ENCODE peak calls at places on chromosomes 3 and 15, in six cellular contexts. W is HCT116, N is K562, Y is HepG2, H is GM12878, I is H1. A is an unnamed sample.

GRCh38 chr15:51647128-51647562 is 24.6 kb upstream of the DMXL2 start:
- DNase-seq in W (no peak), N (peak; percentile 40), Y (no peak), H (no peak), I (no peak), A (no peak)

GRCh38 chr15:28930476-28931291 is 44.9 kb downstream of the APBA2 start:
- DNase-seq in W (no peak), N (no peak), Y (no peak), H (no peak), I (no peak), A (no peak)

GRCh38 chr15:76163429-76164020 is 103.7 kb downstream of the TMEM266 start:
- DNase-seq in W (no peak), N (no peak), Y (peak; percentile 43), H (no peak), I (no peak), A (no peak)

GRCh38 chr3:55909373-55909772 is 422.3 kb upstream of the WNT5A start:
- DNase-seq in W (no peak), N (no peak), Y (no peak), H (no peak), I (no peak), A (no peak)

GRCh38 chr3:157134620-157135191 is 25.2 kb downstream of the CCNL1 start:
- DNase-seq in W (no peak), N (no peak), Y (peak; percentile 90), H (no peak), I (no peak), A (no peak)

GRCh38 chr15:89625716-89626115 is 29.6 kb downstream of the KIF7 start:
- DNase-seq in W (no peak), N (no peak), Y (no peak), H (no peak), I (no peak), A (no peak)

GRCh38 chr3:184399410-184399809 is 19.6 kb downstream of the CHRD start:
- DNase-seq in W (no peak), N (no peak), Y (no peak), H (no peak), I (no peak), A (no peak)

GRCh38 chr15:41656188-41656587 is 4.0 kb upstream of the MGA start:
- DNase-seq in W (no peak), N (no peak), Y (no peak), H (no peak), I (no peak), A (no peak)

GRCh38 chr15:89749951-89750559 is 994 bp downstream of the MESP1 start:
- DNase-seq in W (no peak), N (no peak), Y (no peak), H (no peak), I (no peak), A (no peak)

GRCh38 chr3:70882104-70882503 is 569.7 kb upstream of the MDFIC2 start:
- DNase-seq in W (no peak), N (no peak), Y (no peak), H (no peak), I (no peak), A (no peak)

GRCh38 chr15:72344602-72345001 is 24.6 kb upstream of the CELF6 start:
- DNase-seq in W (no peak), N (no peak), Y (no peak), H (no peak), I (no peak), A (no peak)

GRCh38 chr3:45026957-45027356 is 854 bp downstream of the CLEC3B start:
- DNase-seq in W (no peak), N (peak; percentile 49), Y (peak; percentile 4), H (no peak), I (no peak), A (peak; percentile 39)

GRCh38 chr3:101009386-101009785 is 16.2 kb upstream of the ABI3BP start:
- DNase-seq in W (no peak), N (no peak), Y (no peak), H (no peak), I (no peak), A (no peak)

GRCh38 chr3:159635047-159635641 is 353.5 kb upstream of the IL12A start:
- DNase-seq in W (no peak), N (no peak), Y (no peak), H (no peak), I (no peak), A (no peak)

GRCh38 chr3:155069729-155070128 is 10.4 kb upstream of the MME start:
- DNase-seq in W (no peak), N (no peak), Y (no peak), H (no peak), I (no peak), A (no peak)

GRCh38 chr3:120153294-120153693 is 59.0 kb upstream of the GSK3B start:
- DNase-seq in W (no peak), N (no peak), Y (no peak), H (no peak), I (no peak), A (no peak)

GRCh38 chr3:170524072-170524471 is 61.8 kb downstream of the SLC7A14 start:
- DNase-seq in W (no peak), N (no peak), Y (no peak), H (no peak), I (no peak), A (no peak)

GRCh38 chr15:57237282-57237642 is 139.0 kb upstream of the CGNL1 start:
- DNase-seq in W (no peak), N (no peak), Y (no peak), H (no peak), I (no peak), A (no peak)

GRCh38 chr3:95923496-95924210 is 890.7 kb upstream of the EPHA6 start:
- DNase-seq in W (no peak), N (no peak), Y (no peak), H (no peak), I (no peak), A (no peak)

GRCh38 chr15:63059573-63060216 is 17.1 kb downstream of the TPM1 start:
- DNase-seq in W (no peak), N (no peak), Y (no peak), H (no peak), I (no peak), A (no peak)

GRCh38 chr3:50126287-50127211 is 28.6 kb upstream of the SEMA3F start:
- DNase-seq in W (no peak), N (peak; percentile 30), Y (peak; percentile 28), H (no peak), I (no peak), A (no peak)

GRCh38 chr3:140316895-140317400 is 360.9 kb upstream of the TRIM42 start:
- DNase-seq in W (no peak), N (no peak), Y (no peak), H (no peak), I (no peak), A (no peak)

GRCh38 chr3:129230311-129231019 is 18.9 kb upstream of the COPG1 start:
- DNase-seq in W (no peak), N (peak; percentile 25), Y (peak; percentile 68), H (no peak), I (no peak), A (no peak)

GRCh38 chr15:93989611-93990010 is 241.8 kb upstream of the MCTP2 start:
- DNase-seq in W (no peak), N (no peak), Y (no peak), H (no peak), I (no peak), A (no peak)

GRCh38 chr3:114408763-114409162 is 114.9 kb downstream of the TIGIT start:
- DNase-seq in W (no peak), N (no peak), Y (no peak), H (no peak), I (no peak), A (no peak)

GRCh38 chr3:114406922-114407321 is 113.1 kb downstream of the TIGIT start:
- DNase-seq in W (no peak), N (no peak), Y (no peak), H (no peak), I (no peak), A (no peak)

GRCh38 chr3:114411811-114412803 is 118.3 kb downstream of the TIGIT start:
- DNase-seq in W (peak; percentile 65), N (no peak), Y (peak; percentile 47), H (no peak), I (no peak), A (no peak)

GRCh38 chr3:114411292-114411691 is 117.5 kb downstream of the TIGIT start:
- DNase-seq in W (no peak), N (no peak), Y (no peak), H (no peak), I (no peak), A (no peak)

DNA sequence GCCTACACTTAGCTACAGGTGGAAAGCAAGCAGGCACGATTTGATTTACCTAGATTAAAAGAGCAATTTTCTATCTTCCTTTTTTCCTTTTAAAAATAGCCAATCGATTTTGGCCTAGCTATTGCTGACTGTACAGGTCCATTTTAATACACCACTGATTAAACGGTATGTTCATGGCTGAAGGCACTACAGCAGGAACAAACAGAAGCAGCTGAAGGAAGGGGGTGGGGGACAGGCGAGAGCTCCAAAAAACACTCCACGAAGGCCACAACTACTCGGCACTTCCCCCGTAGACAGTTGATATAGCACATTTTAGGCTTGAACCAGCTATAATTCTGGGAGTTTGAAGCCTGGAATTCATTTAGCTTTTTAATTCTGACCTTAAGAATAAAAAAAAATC is 115.5 kb downstream of the TIGIT start:
- DNase-seq in W (no peak), N (no peak), Y (no peak), H (no peak), I (no peak), A (no peak)
- TF ChIP-seq ZNF274 in W (no peak), N (no peak), Y (no peak), H (no peak), I (no peak), A (no peak)

GRCh38 chr3:127457094-127457475 is 133.4 kb downstream of the TPRA1 start:
- DNase-seq in W (no peak), N (no peak), Y (no peak), H (no peak), I (no peak), A (no peak)
- TF ChIP-seq YY1 in W (no peak), N (no peak), Y (no peak), H (no peak), I (no peak), A (no peak)

DNA sequence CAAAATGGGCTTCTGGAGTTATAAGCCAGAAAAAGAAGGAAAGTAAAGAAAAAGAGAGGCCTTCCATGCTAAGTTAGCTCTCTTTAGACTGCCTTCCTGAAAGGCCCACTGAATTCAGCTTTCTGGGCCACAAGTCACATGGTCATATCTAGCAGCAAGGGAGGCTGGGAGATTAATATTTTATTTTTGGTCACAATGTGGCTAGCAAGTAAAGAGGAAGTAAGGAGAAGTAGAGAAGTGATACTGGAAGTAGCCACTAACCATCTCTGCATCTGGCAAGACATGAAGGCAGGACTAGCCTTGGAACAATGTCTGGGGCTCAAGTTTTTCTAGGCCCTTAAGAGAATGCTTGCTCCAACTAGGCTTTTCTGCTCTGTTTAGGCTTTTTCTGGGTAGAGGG is 81.8 kb upstream of the UBE2E1 start:
- DNase-seq in W (no peak), N (no peak), Y (no peak), H (peak; percentile 31), I (no peak), A (no peak)
- TF ChIP-seq ZNF274 in W (no peak), N (no peak), Y (no peak), H (no peak), I (no peak), A (no peak)

DNA sequence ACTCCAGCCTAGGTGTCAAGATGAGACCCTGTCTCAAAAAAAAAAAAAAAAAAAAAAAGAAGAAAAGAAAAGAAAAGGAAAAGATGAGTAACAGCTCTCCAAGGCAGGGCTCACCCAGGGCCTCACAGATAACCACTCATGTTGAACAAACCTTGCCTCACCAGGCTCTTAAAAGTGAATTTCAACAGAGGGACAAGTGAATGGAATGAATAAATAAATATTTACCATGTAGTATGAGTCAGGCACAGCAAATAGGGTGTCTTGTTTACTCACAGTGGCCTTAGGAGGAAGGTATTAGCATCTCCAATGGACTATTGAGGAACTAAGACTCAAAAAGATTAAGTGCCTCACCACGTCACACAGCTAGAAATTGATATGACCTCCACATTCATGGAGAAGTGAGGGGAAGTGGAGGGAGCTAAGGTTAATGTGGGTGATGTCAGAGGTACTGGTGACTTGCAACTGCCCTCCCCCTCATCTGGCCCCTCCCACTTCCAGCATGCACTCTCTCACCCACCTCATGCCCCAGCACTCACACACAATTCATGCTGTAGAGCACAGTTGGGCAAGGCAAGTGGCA is 255.5 kb downstream of the UACA start:
- DNase-seq in W (no peak), N (no peak), Y (peak; percentile 70), H (no peak), I (no peak), A (no peak)
- TF ChIP-seq YY1 in W (no peak), N (no peak), Y (no peak), H (no peak), I (no peak), A (no peak)